ENCODE peak calls at places on chromosomes 4 and X, in five cellular contexts. Y is mammary epithelial cell, C is IMR-90, M is body of pancreas, W is gastrocnemius medialis. F is an unnamed sample.

GRCh38 chrX:150449313-150449712 is 86.2 kb downstream of the MAMLD1 start:
- DNase-seq in C (no peak), M (no peak), Y (no peak), W (no peak), F (no peak)

GRCh38 chr4:175325230-175325629 is 407.1 kb downstream of the ADAM29 start:
- DNase-seq in M (no peak), W (no peak), C (peak), Y (no peak), F (no peak)

GRCh38 chrX:111881715-111882114 is 5.7 kb downstream of the TRPC5OS start:
- DNase-seq in Y (no peak), M (no peak), C (no peak), W (no peak), F (no peak)

GRCh38 chrX:42739771-42740170 is 38.2 kb downstream of the PPP1R2C start:
- DNase-seq in Y (no peak), W (no peak), M (no peak), C (no peak), F (no peak)

GRCh38 chr4:15793506-15794363 is 15.6 kb downstream of the CD38 start:
- DNase-seq in M (no peak), W (no peak), C (no peak), Y (peak), F (no peak)

GRCh38 chr4:29151584-29151983 is 1568.6 kb upstream of the PCDH7 start:
- DNase-seq in C (peak), M (no peak), Y (no peak), W (no peak), F (no peak)

GRCh38 chrX:88886908-88887307 is 139.9 kb downstream of the CPXCR1 start:
- DNase-seq in M (peak), W (no peak), Y (no peak), C (no peak), F (no peak)

GRCh38 chr4:6201580-6202091 is 1.3 kb upstream of the JAKMIP1 start:
- DNase-seq in Y (no peak), M (no peak), C (no peak), W (no peak), F (no peak)

GRCh38 chrX:49291615-49292337 is 11.7 kb upstream of the GAGE10 start:
- DNase-seq in W (no peak), Y (peak), M (peak), C (peak), F (peak)

GRCh38 chr4:48899950-48900349 is 6.6 kb downstream of the OCIAD2 start:
- DNase-seq in C (peak), W (no peak), Y (no peak), M (no peak), F (no peak)

GRCh38 chrX:48466696-48467095 is 3.4 kb downstream of the SLC38A5 start:
- DNase-seq in Y (no peak), W (no peak), C (no peak), M (peak), F (peak)

GRCh38 chr4:10273030-10273429 is 156.4 kb upstream of the WDR1 start:
- DNase-seq in W (no peak), M (no peak), Y (peak), C (no peak), F (no peak)

GRCh38 chrX:40176256-40176978 is 78.7 kb upstream of the BCOR start:
- DNase-seq in W (peak), M (peak), Y (no peak), C (no peak), F (peak)

GRCh38 chr4:81523672-81524436 is 52.1 kb upstream of the RASGEF1B start:
- DNase-seq in M (no peak), Y (no peak), W (no peak), C (no peak), F (no peak)

DNA sequence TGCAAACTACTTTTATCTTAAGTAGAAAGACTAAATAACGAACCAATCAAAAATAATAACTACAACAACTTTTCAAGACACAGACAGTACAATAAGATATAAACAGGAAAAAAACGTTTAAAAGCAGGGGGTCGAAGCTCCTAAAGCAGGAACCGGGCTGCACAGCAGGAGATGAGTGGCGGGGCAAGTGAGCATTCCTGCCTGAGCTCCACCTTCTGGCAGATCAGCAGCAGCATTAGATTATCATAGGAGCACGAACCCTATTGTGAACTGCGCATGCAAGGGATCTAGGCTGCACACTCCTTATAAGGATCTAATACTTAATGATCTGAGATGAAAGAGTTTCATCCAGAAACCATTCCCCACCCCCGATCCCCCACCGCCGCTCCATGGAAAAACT is 146.2 kb downstream of the TEX11 start:
- DNase-seq in C (no peak), M (no peak), W (no peak), Y (no peak), F (no peak)
- TF ChIP-seq CTCF in C (no peak), M (no peak), W (no peak), Y (no peak), F (no peak)

GRCh38 chr4:151014521-151015457 is at the start of gene LRBA:
- DNase-seq in M (peak), C (peak), W (peak), Y (peak), F (peak)
- TF ChIP-seq CTCF in M (no peak), C (no peak), W (no peak), Y (no peak), F (no peak)

GRCh38 chr4:74228691-74229640 is 71.0 kb downstream of the MTHFD2L start:
- DNase-seq in M (peak), W (no peak), C (peak), Y (peak), F (peak)

GRCh38 chr4:74223098-74223497 is 65.2 kb downstream of the MTHFD2L start:
- DNase-seq in W (no peak), Y (no peak), C (no peak), M (no peak), F (no peak)

GRCh38 chr4:74219241-74219640 is 61.3 kb downstream of the MTHFD2L start:
- DNase-seq in W (no peak), Y (peak), M (no peak), C (no peak), F (no peak)

GRCh38 chr4:74218201-74218600 is 60.3 kb downstream of the MTHFD2L start:
- DNase-seq in M (no peak), C (no peak), W (no peak), Y (no peak), F (no peak)

DNA sequence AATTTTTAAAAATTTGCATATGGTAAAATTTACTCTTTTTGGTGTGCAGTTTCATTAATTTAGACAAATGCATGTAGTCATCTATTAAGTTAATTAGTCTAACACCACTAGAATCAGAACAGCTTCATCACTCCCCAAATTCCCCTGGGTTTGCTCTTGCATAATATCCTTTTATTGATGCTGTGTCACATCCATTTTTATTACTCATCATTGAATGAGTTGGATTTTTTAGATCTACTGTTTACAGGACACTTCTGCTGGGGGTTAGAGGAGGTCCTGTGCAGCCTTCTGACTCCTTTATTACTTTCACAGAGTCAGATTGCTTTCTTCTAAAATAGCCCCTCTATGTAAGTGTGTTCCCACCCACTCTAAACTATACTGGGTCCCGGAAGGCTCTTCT is 65.9 kb downstream of the MTHFD2L start:
- DNase-seq in W (no peak), C (peak), Y (peak), M (no peak), F (no peak)
- TF ChIP-seq CTCF in W (no peak), C (no peak), Y (no peak), M (no peak), F (no peak)

DNA sequence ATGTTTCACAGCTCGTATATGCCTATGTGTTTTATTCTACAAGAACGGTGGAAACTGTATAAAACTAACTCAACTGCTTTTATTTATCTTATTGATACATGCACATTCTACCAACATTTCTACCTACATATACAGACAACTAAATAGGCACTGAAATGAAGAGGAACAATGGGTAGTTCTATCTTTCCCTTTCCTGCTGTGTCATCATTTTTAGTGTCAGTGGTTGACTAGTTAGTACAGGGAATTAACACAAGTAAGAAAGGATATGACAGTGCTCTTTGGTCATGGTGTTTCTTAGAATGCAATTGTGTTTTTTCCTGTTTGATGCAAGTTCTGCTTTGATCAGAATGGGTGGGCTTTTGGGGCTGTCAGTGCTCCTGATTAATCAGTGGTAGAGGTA is 293.8 kb upstream of the CTSO start:
- DNase-seq in M (no peak), Y (no peak), W (no peak), C (no peak), F (no peak)
- TF ChIP-seq CTCF in M (no peak), Y (no peak), W (no peak), C (no peak), F (no peak)

GRCh38 chr4:53591372-53591892 is at the start of gene LNX1:
- DNase-seq in W (no peak), M (peak), Y (no peak), C (no peak), F (no peak)
- TF ChIP-seq CTCF in W (no peak), M (no peak), Y (peak), C (no peak), F (no peak)

GRCh38 chr4:139018971-139019758 is 3.6 kb downstream of the NOCT start:
- DNase-seq in M (no peak), C (peak), W (no peak), Y (no peak), F (no peak)
- TF ChIP-seq CTCF in M (no peak), C (no peak), W (no peak), Y (no peak), F (no peak)

F was measured in nephron progenitor cell.